ENCODE peak calls at places on chromosome 21, in nine cellular contexts. Z, Y, C, N, H, G, E, K and T are unnamed samples.

GRCh38 chr21:26068776-26069175 is 101.8 kb downstream of the APP start:
- DNase-seq in Z (no peak), Y (no peak), C (no peak), N (no peak), H (no peak), G (no peak), E (no peak), K (no peak), T (no peak)

GRCh38 chr21:41754481-41754891 is 12.4 kb downstream of the RIPK4 start:
- DNase-seq in Z (no peak), Y (no peak), C (no peak), N (no peak), H (no peak), G (no peak), E (no peak), K (no peak), T (no peak)

GRCh38 chr21:46457801-46458314 is 833 bp upstream of the DIP2A start:
- DNase-seq in Z (peak), Y (no peak), C (no peak), N (peak), H (peak), G (peak), E (peak), K (no peak), T (peak)

GRCh38 chr21:38649120-38649519 is 150.8 kb upstream of the ERG start:
- DNase-seq in Z (no peak), Y (no peak), C (no peak), N (no peak), H (no peak), G (no peak), E (no peak), K (no peak), T (no peak)

GRCh38 chr21:37848721-37849490 is 67.4 kb downstream of the KCNJ6 start:
- DNase-seq in Z (no peak), Y (no peak), C (no peak), N (no peak), H (no peak), G (peak), E (no peak), K (no peak), T (no peak)

GRCh38 chr21:42055425-42055824 is 15.7 kb upstream of the UMODL1 start:
- DNase-seq in Z (no peak), Y (no peak), C (no peak), N (no peak), H (no peak), G (no peak), E (no peak), K (no peak), T (no peak)

GRCh38 chr21:36765229-36765628 is 66.3 kb downstream of the SIM2 start:
- DNase-seq in Z (no peak), Y (no peak), C (no peak), N (no peak), H (no peak), G (peak), E (no peak), K (no peak), T (no peak)

GRCh38 chr21:26112127-26112742 is 58.3 kb downstream of the APP start:
- DNase-seq in Z (no peak), Y (no peak), C (no peak), N (no peak), H (no peak), G (no peak), E (no peak), K (no peak), T (no peak)

GRCh38 chr21:36914244-36915013 is 52.0 kb downstream of the HLCS start:
- DNase-seq in Z (no peak), Y (no peak), C (no peak), N (no peak), H (no peak), G (no peak), E (no peak), K (no peak), T (no peak)

GRCh38 chr21:42061195-42061865 is 9.8 kb upstream of the UMODL1 start:
- DNase-seq in Z (no peak), Y (peak), C (no peak), N (no peak), H (peak), G (no peak), E (no peak), K (no peak), T (peak)

GRCh38 chr21:42236014-42236413 is 17.1 kb downstream of the ABCG1 start:
- DNase-seq in Z (no peak), Y (no peak), C (no peak), N (no peak), H (no peak), G (no peak), E (no peak), K (no peak), T (no peak)

GRCh38 chr21:38326429-38326828 is 69.6 kb downstream of the KCNJ15 start:
- DNase-seq in Z (no peak), Y (no peak), C (no peak), N (no peak), H (no peak), G (no peak), E (no peak), K (no peak), T (no peak)

GRCh38 chr21:46120301-46121285 is 22.7 kb downstream of the COL6A2 start:
- DNase-seq in Z (peak), Y (no peak), C (no peak), N (no peak), H (peak), G (no peak), E (no peak), K (no peak), T (peak)

GRCh38 chr21:37341254-37341960 is 25.2 kb upstream of the DYRK1A start:
- DNase-seq in Z (no peak), Y (no peak), C (no peak), N (peak), H (no peak), G (peak), E (peak), K (no peak), T (no peak)

GRCh38 chr21:38351961-38352521 is 95.2 kb downstream of the KCNJ15 start:
- DNase-seq in Z (no peak), Y (no peak), C (peak), N (peak), H (no peak), G (peak), E (peak), K (no peak), T (no peak)

GRCh38 chr21:27196651-27197050 is 229.8 kb upstream of the ADAMTS5 start:
- DNase-seq in Z (no peak), Y (no peak), C (no peak), N (no peak), H (no peak), G (no peak), E (no peak), K (no peak), T (no peak)

GRCh38 chr21:30831194-30831765 is 1.7 kb upstream of the KRTAP7-1 start:
- DNase-seq in Z (no peak), Y (no peak), C (no peak), N (no peak), H (no peak), G (no peak), E (no peak), K (peak), T (no peak)
- TF ChIP-seq CTCF in Z (peak), Y (peak), C (no peak), N (peak), H (no peak), G (peak), E (no peak), K (peak), T (peak)

GRCh38 chr21:29359718-29360117 is 61.0 kb downstream of the BACH1 start:
- DNase-seq in Z (no peak), Y (no peak), C (no peak), N (no peak), H (no peak), G (no peak), E (no peak), K (no peak), T (no peak)

GRCh38 chr21:29366532-29366931 is 67.8 kb downstream of the BACH1 start:
- DNase-seq in Z (no peak), Y (no peak), C (no peak), N (no peak), H (no peak), G (no peak), E (no peak), K (no peak), T (no peak)

GRCh38 chr21:29365636-29366305 is 67.0 kb downstream of the BACH1 start:
- DNase-seq in Z (no peak), Y (no peak), C (no peak), N (no peak), H (no peak), G (no peak), E (no peak), K (no peak), T (no peak)

GRCh38 chr21:29362758-29363157 is 64.0 kb downstream of the BACH1 start:
- DNase-seq in Z (no peak), Y (no peak), C (no peak), N (no peak), H (no peak), G (no peak), E (no peak), K (no peak), T (no peak)

GRCh38 chr21:29360799-29361765 is 62.4 kb downstream of the BACH1 start:
- DNase-seq in Z (no peak), Y (no peak), C (no peak), N (no peak), H (no peak), G (no peak), E (no peak), K (no peak), T (no peak)
- TF ChIP-seq CTCF in Z (no peak), Y (no peak), C (no peak), N (no peak), H (no peak), G (peak), E (no peak), K (no peak), T (peak)

GRCh38 chr21:43270800-43271261 is 102.0 kb downstream of the CRYAA start:
- DNase-seq in Z (peak), Y (no peak), C (no peak), N (no peak), H (no peak), G (no peak), E (no peak), K (no peak), T (peak)

GRCh38 chr21:43269981-43270670 is 101.3 kb downstream of the CRYAA start:
- DNase-seq in Z (no peak), Y (no peak), C (no peak), N (no peak), H (no peak), G (no peak), E (no peak), K (no peak), T (peak)

GRCh38 chr21:43268086-43268803 is 99.4 kb downstream of the CRYAA start:
- DNase-seq in Z (no peak), Y (no peak), C (no peak), N (no peak), H (no peak), G (no peak), E (no peak), K (no peak), T (peak)

GRCh38 chr21:43268804-43269186 is 100.0 kb downstream of the CRYAA start:
- DNase-seq in Z (no peak), Y (no peak), C (no peak), N (no peak), H (no peak), G (no peak), E (no peak), K (no peak), T (peak)

GRCh38 chr21:43269461-43269860 is 100.7 kb downstream of the CRYAA start:
- DNase-seq in Z (no peak), Y (no peak), C (no peak), N (no peak), H (no peak), G (no peak), E (no peak), K (peak), T (peak)
- TF ChIP-seq CTCF in Z (no peak), Y (peak), C (peak), N (peak), H (no peak), G (no peak), E (no peak), K (no peak), T (peak)

DNA sequence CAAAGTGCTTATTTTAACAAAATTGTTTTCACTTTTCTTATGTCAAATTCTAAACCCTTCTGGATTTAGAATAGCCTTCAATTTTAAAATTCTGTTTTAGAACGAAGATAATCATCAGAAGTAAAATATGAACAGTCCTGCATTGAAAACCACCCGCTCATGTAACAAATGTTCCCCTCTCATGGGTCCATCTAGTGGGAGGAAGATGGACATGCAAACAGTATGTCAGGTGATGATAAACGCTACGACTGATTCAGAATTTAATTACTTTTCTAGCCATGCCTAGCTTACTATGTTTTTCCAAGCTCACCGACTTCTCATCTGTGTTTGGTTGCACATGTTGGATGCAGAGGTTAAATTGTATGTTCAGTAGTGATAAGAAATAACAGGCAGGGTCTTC is 23.5 kb downstream of the SOD1 start:
- DNase-seq in Z (no peak), Y (no peak), C (no peak), N (no peak), H (no peak), G (no peak), E (peak), K (no peak), T (no peak)
- TF ChIP-seq CTCF in Z (no peak), Y (no peak), C (peak), N (no peak), H (no peak), G (no peak), E (no peak), K (no peak), T (peak)

DNA sequence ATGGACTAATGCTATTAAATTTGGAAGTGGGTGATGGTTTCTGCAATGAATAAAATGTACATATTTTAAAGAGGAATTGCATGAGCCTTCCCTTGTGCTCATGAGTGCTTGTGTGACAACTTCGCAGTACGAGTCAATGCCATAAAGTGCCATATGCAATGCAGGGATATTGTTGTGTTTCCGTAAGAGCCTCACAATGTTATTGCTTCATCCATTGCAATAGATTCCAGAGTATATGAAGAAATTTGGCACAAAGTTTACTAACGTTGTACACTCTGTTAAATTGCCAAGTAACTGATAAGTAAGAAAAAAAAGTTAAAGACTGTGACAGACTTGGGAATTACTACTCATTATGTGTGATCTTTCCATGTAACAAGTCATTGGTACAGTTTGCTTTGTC is 22.3 kb downstream of the BTG3 start:
- DNase-seq in Z (no peak), Y (no peak), C (peak), N (no peak), H (no peak), G (no peak), E (no peak), K (no peak), T (no peak)
- TF ChIP-seq CTCF in Z (no peak), Y (no peak), C (no peak), N (no peak), H (no peak), G (no peak), E (no peak), K (no peak), T (no peak)

GRCh38 chr21:44377201-44377921 is 23.9 kb downstream of the TRPM2 start:
- DNase-seq in Z (no peak), Y (no peak), C (no peak), N (no peak), H (no peak), G (no peak), E (no peak), K (no peak), T (peak)
- TF ChIP-seq CTCF in Z (no peak), Y (no peak), C (no peak), N (no peak), H (no peak), G (no peak), E (no peak), K (no peak), T (peak)

GRCh38 chr21:34132202-34132601 is 58.8 kb downstream of the MRPS6 start:
- DNase-seq in Z (no peak), Y (no peak), C (no peak), N (no peak), H (no peak), G (no peak), E (no peak), K (no peak), T (no peak)

GRCh38 chr21:34133802-34134201 is 60.4 kb downstream of the MRPS6 start:
- DNase-seq in Z (no peak), Y (no peak), C (no peak), N (no peak), H (no peak), G (no peak), E (no peak), K (no peak), T (no peak)

GRCh38 chr21:34133392-34133791 is 60.0 kb downstream of the MRPS6 start:
- DNase-seq in Z (no peak), Y (no peak), C (no peak), N (no peak), H (no peak), G (no peak), E (no peak), K (no peak), T (no peak)

GRCh38 chr21:34132905-34133304 is 59.5 kb downstream of the MRPS6 start:
- DNase-seq in Z (no peak), Y (no peak), C (no peak), N (no peak), H (no peak), G (no peak), E (no peak), K (no peak), T (no peak)

DNA sequence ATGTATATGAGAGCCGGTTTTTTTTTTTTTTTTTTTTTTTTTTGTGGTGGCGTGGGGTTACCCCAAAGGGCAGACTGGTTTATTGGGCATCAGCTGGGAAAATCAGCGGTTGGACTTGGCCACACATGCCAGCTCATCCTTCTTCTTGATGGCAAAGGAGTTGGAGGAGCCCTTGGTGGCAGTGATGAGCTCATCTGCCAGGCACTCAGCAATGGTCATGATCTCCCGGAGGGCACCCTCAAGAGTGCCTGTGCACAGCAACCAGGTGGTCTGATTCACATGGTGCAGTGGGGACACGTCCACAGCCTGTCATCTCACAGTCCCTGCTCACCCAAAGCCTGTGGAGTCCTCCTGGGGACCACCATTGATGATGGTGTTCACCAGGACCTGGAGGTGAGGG is 62.0 kb downstream of the MRPS6 start:
- DNase-seq in Z (no peak), Y (no peak), C (no peak), N (no peak), H (no peak), G (no peak), E (no peak), K (no peak), T (no peak)
- TF ChIP-seq CTCF in Z (no peak), Y (no peak), C (no peak), N (no peak), H (no peak), G (no peak), E (no peak), K (no peak), T (no peak)